ENCODE peak calls at places on chromosomes 11 and 22, in eight cellular contexts. One of them, this sample, is unnamed.

GRCh38 chr11:104891135-104891534 is 7.1 kb downstream of the CASP12 start:
- DNase-seq in frontal cortex: no peak
- DNase-seq in H54: no peak
- DNase-seq in activated CD4-positive, alpha-beta T cell treated with anti-CD3 and anti-CD28 coated beads for 4 hours: no peak
- DNase-seq in stimulated activated CD4-positive, alpha-beta T cell treated with anti-CD3 and anti-CD28 coated beads, Interleukin-4, amount 100 ng/mL, for 1 hour: no peak
- DNase-seq in B cell: no peak
- DNase-seq in ascending aorta: no peak
- DNase-seq in activated T-cell treated with anti-CD3 and anti-CD28 coated beads for 48 hours: no peak
- DNase-seq in this sample: peak; percentile 74

GRCh38 chr11:126914941-126915340 is 85.6 kb downstream of the KIRREL3 start:
- DNase-seq in frontal cortex: no peak
- DNase-seq in H54: no peak
- DNase-seq in activated CD4-positive, alpha-beta T cell treated with anti-CD3 and anti-CD28 coated beads for 4 hours: no peak
- DNase-seq in stimulated activated CD4-positive, alpha-beta T cell treated with anti-CD3 and anti-CD28 coated beads, Interleukin-4, amount 100 ng/mL, for 1 hour: no peak
- DNase-seq in B cell: no peak
- DNase-seq in ascending aorta: no peak
- DNase-seq in activated T-cell treated with anti-CD3 and anti-CD28 coated beads for 48 hours: no peak
- DNase-seq in this sample: no peak

GRCh38 chr22:44172370-44173108 is 8.2 kb upstream of the PARVG start:
- DNase-seq in frontal cortex: no peak
- DNase-seq in H54: no peak
- DNase-seq in activated CD4-positive, alpha-beta T cell treated with anti-CD3 and anti-CD28 coated beads for 4 hours: no peak
- DNase-seq in stimulated activated CD4-positive, alpha-beta T cell treated with anti-CD3 and anti-CD28 coated beads, Interleukin-4, amount 100 ng/mL, for 1 hour: no peak
- DNase-seq in B cell: peak; percentile 78
- DNase-seq in ascending aorta: peak; percentile 82
- DNase-seq in activated T-cell treated with anti-CD3 and anti-CD28 coated beads for 48 hours: no peak
- DNase-seq in this sample: no peak

GRCh38 chr22:19855504-19856409 is 1.1 kb upstream of the GNB1L start:
- DNase-seq in frontal cortex: no peak
- DNase-seq in H54: no peak
- DNase-seq in activated CD4-positive, alpha-beta T cell treated with anti-CD3 and anti-CD28 coated beads for 4 hours: peak; percentile 50
- DNase-seq in stimulated activated CD4-positive, alpha-beta T cell treated with anti-CD3 and anti-CD28 coated beads, Interleukin-4, amount 100 ng/mL, for 1 hour: peak; percentile 57
- DNase-seq in B cell: peak; percentile 59
- DNase-seq in ascending aorta: peak; percentile 82
- DNase-seq in activated T-cell treated with anti-CD3 and anti-CD28 coated beads for 48 hours: peak; percentile 65
- DNase-seq in this sample: peak; percentile 62

GRCh38 chr11:126943319-126943718 is 57.3 kb downstream of the KIRREL3 start:
- DNase-seq in frontal cortex: no peak
- DNase-seq in H54: no peak
- DNase-seq in activated CD4-positive, alpha-beta T cell treated with anti-CD3 and anti-CD28 coated beads for 4 hours: no peak
- DNase-seq in stimulated activated CD4-positive, alpha-beta T cell treated with anti-CD3 and anti-CD28 coated beads, Interleukin-4, amount 100 ng/mL, for 1 hour: no peak
- DNase-seq in B cell: no peak
- DNase-seq in ascending aorta: no peak
- DNase-seq in activated T-cell treated with anti-CD3 and anti-CD28 coated beads for 48 hours: no peak
- DNase-seq in this sample: no peak

GRCh38 chr11:66291706-66292542 is at the start of gene TMEM151A:
- DNase-seq in frontal cortex: peak; percentile 85
- DNase-seq in H54: no peak
- DNase-seq in activated CD4-positive, alpha-beta T cell treated with anti-CD3 and anti-CD28 coated beads for 4 hours: no peak
- DNase-seq in stimulated activated CD4-positive, alpha-beta T cell treated with anti-CD3 and anti-CD28 coated beads, Interleukin-4, amount 100 ng/mL, for 1 hour: peak; percentile 50
- DNase-seq in B cell: peak; percentile 73
- DNase-seq in ascending aorta: peak; percentile 61
- DNase-seq in activated T-cell treated with anti-CD3 and anti-CD28 coated beads for 48 hours: no peak
- DNase-seq in this sample: no peak

GRCh38 chr11:78808903-78809302 is 234.2 kb upstream of the NARS2 start:
- DNase-seq in frontal cortex: no peak
- DNase-seq in H54: no peak
- DNase-seq in activated CD4-positive, alpha-beta T cell treated with anti-CD3 and anti-CD28 coated beads for 4 hours: no peak
- DNase-seq in stimulated activated CD4-positive, alpha-beta T cell treated with anti-CD3 and anti-CD28 coated beads, Interleukin-4, amount 100 ng/mL, for 1 hour: no peak
- DNase-seq in B cell: no peak
- DNase-seq in ascending aorta: no peak
- DNase-seq in activated T-cell treated with anti-CD3 and anti-CD28 coated beads for 48 hours: no peak
- DNase-seq in this sample: peak; percentile 46

GRCh38 chr11:62217191-62217748 is 8.8 kb downstream of the SCGB2A1 start:
- DNase-seq in frontal cortex: no peak
- DNase-seq in H54: no peak
- DNase-seq in activated CD4-positive, alpha-beta T cell treated with anti-CD3 and anti-CD28 coated beads for 4 hours: no peak
- DNase-seq in stimulated activated CD4-positive, alpha-beta T cell treated with anti-CD3 and anti-CD28 coated beads, Interleukin-4, amount 100 ng/mL, for 1 hour: no peak
- DNase-seq in B cell: no peak
- DNase-seq in ascending aorta: no peak
- DNase-seq in activated T-cell treated with anti-CD3 and anti-CD28 coated beads for 48 hours: no peak
- DNase-seq in this sample: peak; percentile 31

GRCh38 chr22:28143961-28144745 is 225.1 kb upstream of the PITPNB start:
- DNase-seq in frontal cortex: no peak
- DNase-seq in H54: no peak
- DNase-seq in activated CD4-positive, alpha-beta T cell treated with anti-CD3 and anti-CD28 coated beads for 4 hours: no peak
- DNase-seq in stimulated activated CD4-positive, alpha-beta T cell treated with anti-CD3 and anti-CD28 coated beads, Interleukin-4, amount 100 ng/mL, for 1 hour: no peak
- DNase-seq in B cell: no peak
- DNase-seq in ascending aorta: no peak
- DNase-seq in activated T-cell treated with anti-CD3 and anti-CD28 coated beads for 48 hours: no peak
- DNase-seq in this sample: no peak

GRCh38 chr11:126514061-126514713 is 158.7 kb downstream of the ST3GAL4 start:
- DNase-seq in frontal cortex: no peak
- DNase-seq in H54: no peak
- DNase-seq in activated CD4-positive, alpha-beta T cell treated with anti-CD3 and anti-CD28 coated beads for 4 hours: no peak
- DNase-seq in stimulated activated CD4-positive, alpha-beta T cell treated with anti-CD3 and anti-CD28 coated beads, Interleukin-4, amount 100 ng/mL, for 1 hour: no peak
- DNase-seq in B cell: no peak
- DNase-seq in ascending aorta: no peak
- DNase-seq in activated T-cell treated with anti-CD3 and anti-CD28 coated beads for 48 hours: no peak
- DNase-seq in this sample: no peak

GRCh38 chr11:8267831-8268529 is 4.3 kb upstream of the LMO1 start:
- DNase-seq in frontal cortex: no peak
- DNase-seq in H54: no peak
- DNase-seq in activated CD4-positive, alpha-beta T cell treated with anti-CD3 and anti-CD28 coated beads for 4 hours: no peak
- DNase-seq in stimulated activated CD4-positive, alpha-beta T cell treated with anti-CD3 and anti-CD28 coated beads, Interleukin-4, amount 100 ng/mL, for 1 hour: peak; percentile 31
- DNase-seq in B cell: peak; percentile 50
- DNase-seq in ascending aorta: no peak
- DNase-seq in activated T-cell treated with anti-CD3 and anti-CD28 coated beads for 48 hours: no peak
- DNase-seq in this sample: no peak

This sample was measured in endothelial cell of umbilical vein.